ENCODE peak calls at places on chromosomes 2 and 18, in four cellular contexts. O, W, E and A are unnamed samples.

GRCh38 chr2:213238753-213239591 is 45.3 kb upstream of the SPAG16 start:
- DNase-seq in W (no peak), O (no peak), E (peak; percentile 36), A (peak; percentile 56)

GRCh38 chr18:51234117-51235010 is 36.9 kb upstream of the MEX3C start:
- DNase-seq in E (no peak), W (no peak), O (no peak), A (no peak)

GRCh38 chr2:144382848-144383247 is 137.1 kb downstream of the ZEB2 start:
- DNase-seq in W (peak; percentile 77), E (no peak), O (peak; percentile 88), A (no peak)

GRCh38 chr18:10131036-10131774 is 217.4 kb downstream of the VAPA start:
- DNase-seq in W (no peak), E (no peak), O (no peak), A (peak; percentile 46)

GRCh38 chr2:212535963-212536362 is 2.6 kb downstream of the ERBB4 start:
- DNase-seq in W (no peak), E (no peak), O (no peak), A (no peak)

GRCh38 chr18:79863161-79863945 is 65.6 kb downstream of the KCNG2 start:
- DNase-seq in O (no peak), W (no peak), E (no peak), A (no peak)

GRCh38 chr2:241796610-241797138 is 12.3 kb upstream of the NEU4 start:
- DNase-seq in W (no peak), E (no peak), O (no peak), A (no peak)

GRCh38 chr2:85243101-85244072 is 84.4 kb downstream of the TGOLN2 start:
- DNase-seq in W (no peak), E (no peak), O (no peak), A (peak; percentile 30)

GRCh38 chr2:57959380-57959779 is 87.2 kb upstream of the VRK2 start:
- DNase-seq in O (no peak), W (no peak), E (no peak), A (no peak)

GRCh38 chr2:20052872-20053281 is 1.4 kb upstream of the LAPTM4A start:
- DNase-seq in E (peak; percentile 57), W (no peak), O (no peak), A (peak; percentile 74)

GRCh38 chr2:110690345-110690965 is 12.6 kb upstream of the BUB1 start:
- DNase-seq in W (no peak), O (no peak), E (no peak), A (no peak)

GRCh38 chr18:34767601-34768027 is 57.5 kb downstream of the DTNA start:
- DNase-seq in W (no peak), E (no peak), O (no peak), A (no peak)

GRCh38 chr2:164126960-164127359 is 391.2 kb upstream of the FIGN start:
- DNase-seq in O (no peak), E (no peak), W (no peak), A (no peak)

GRCh38 chr2:23287250-23287704 is 97.7 kb upstream of the KLHL29 start:
- DNase-seq in E (no peak), O (no peak), W (no peak), A (no peak)

GRCh38 chr2:3479430-3480320 is 39.7 kb downstream of the ADI1 start:
- DNase-seq in W (no peak), O (no peak), E (no peak), A (no peak)

GRCh38 chr18:45058076-45058475 is 377.4 kb downstream of the SETBP1 start:
- DNase-seq in W (no peak), E (no peak), O (no peak), A (no peak)

GRCh38 chr18:80231151-80231550 is 16.2 kb downstream of the PARD6G start:
- DNase-seq in O (no peak), W (no peak), E (no peak), A (no peak)

GRCh38 chr2:168849610-168850009 is 40.6 kb downstream of the SPC25 start:
- DNase-seq in O (peak; percentile 19), E (no peak), W (no peak), A (peak; percentile 47)

GRCh38 chr2:12326449-12327190 is 390.1 kb upstream of the TRIB2 start:
- DNase-seq in W (no peak), E (no peak), O (peak; percentile 28), A (peak; percentile 3)

GRCh38 chr2:235966396-235966795 is 201.8 kb downstream of the GBX2 start:
- DNase-seq in W (no peak), E (no peak), O (no peak), A (no peak)

GRCh38 chr2:2664989-2665833 is 334.1 kb upstream of the MYT1L start:
- DNase-seq in W (no peak), E (peak; percentile 16), O (no peak), A (no peak)

GRCh38 chr18:57748770-57749603 is 54.1 kb downstream of the ATP8B1 start:
- DNase-seq in O (no peak), W (no peak), E (no peak), A (peak; percentile 73)

GRCh38 chr2:170396799-170397459 is 219.0 kb downstream of the MYO3B start:
- DNase-seq in W (no peak), O (no peak), E (no peak), A (peak; percentile 59)

GRCh38 chr2:23285076-23285795 is 99.7 kb upstream of the KLHL29 start:
- DNase-seq in O (no peak), W (no peak), E (no peak), A (no peak)

GRCh38 chr2:125853626-125854025 is 802.3 kb upstream of the GYPC start:
- DNase-seq in O (no peak), W (no peak), E (no peak), A (no peak)

GRCh38 chr2:42053791-42054656 is 6.2 kb downstream of the PKDCC start:
- DNase-seq in E (no peak), W (no peak), O (no peak), A (no peak)

GRCh38 chr2:191041418-191042161 is 27.6 kb upstream of the STAT1 start:
- DNase-seq in E (peak; percentile 63), W (no peak), O (no peak), A (peak; percentile 75)

GRCh38 chr18:58863539-58864145 is 1.0 kb upstream of the ZNF532 start:
- DNase-seq in E (no peak), W (no peak), O (peak; percentile 21), A (peak; percentile 45)

GRCh38 chr2:49248506-49248905 is 94.2 kb upstream of the FSHR start:
- DNase-seq in O (no peak), E (no peak), W (no peak), A (no peak)

GRCh38 chr2:113981404-113982134 is 91.7 kb downstream of the ACTR3 start:
- DNase-seq in O (no peak), W (no peak), E (no peak), A (no peak)

GRCh38 chr18:292271-292670 is 24.4 kb upstream of the THOC1 start:
- DNase-seq in O (no peak), E (no peak), W (no peak), A (peak; percentile 19)

GRCh38 chr2:19900536-19901200 is 1.1 kb downstream of the TTC32 start:
- DNase-seq in W (no peak), O (peak; percentile 57), E (no peak), A (peak; percentile 58)

GRCh38 chr2:231715988-231716616 is 7.8 kb downstream of the PTMA start:
- DNase-seq in W (no peak), E (no peak), O (no peak), A (no peak)

GRCh38 chr2:1653137-1653789 is 91.1 kb downstream of the PXDN start:
- DNase-seq in O (no peak), W (no peak), E (no peak), A (no peak)

GRCh38 chr18:23882616-23883276 is 131.8 kb upstream of the TTC39C start:
- DNase-seq in W (no peak), E (no peak), O (no peak), A (no peak)

GRCh38 chr2:37358466-37358865 is 14.0 kb downstream of the QPCT start:
- DNase-seq in W (no peak), O (no peak), E (no peak), A (no peak)

GRCh38 chr2:213923543-213923942 is 487.3 kb upstream of the VWC2L start:
- DNase-seq in O (no peak), E (no peak), W (no peak), A (no peak)

GRCh38 chr2:200939832-200940231 is 23.6 kb downstream of the ORC2 start:
- DNase-seq in O (no peak), W (no peak), E (no peak), A (no peak)

GRCh38 chr18:76351961-76352581 is 143.0 kb downstream of the ZNF516 start:
- DNase-seq in O (no peak), E (no peak), W (no peak), A (peak; percentile 6)

GRCh38 chr2:215973954-215974699 is 39.2 kb downstream of the MREG start:
- DNase-seq in W (no peak), E (no peak), O (no peak), A (no peak)